ENCODE peak calls at places on chromosomes 13 and 19, in four cellular contexts. S is esophagus squamous epithelium, R is GM10248, K is AG04450. O is an unnamed sample.

GRCh38 chr13:27919299-27919933 is 384 bp upstream of the PDX1 start:
- DNase-seq in S (no peak), R (peak; percentile 76), K (no peak), O (no peak)

GRCh38 chr19:7819337-7819736 is 10.7 kb upstream of the EVI5L start:
- DNase-seq in S (no peak), R (no peak), K (no peak), O (no peak)

GRCh38 chr19:46896076-46896794 is 35.4 kb downstream of the ARHGAP35 start:
- DNase-seq in S (no peak), R (no peak), K (no peak), O (no peak)

GRCh38 chr13:105996391-105997028 is 539.0 kb downstream of the EFNB2 start:
- DNase-seq in S (no peak), R (no peak), K (no peak), O (no peak)

GRCh38 chr13:100852146-100852545 is 177.6 kb upstream of the TMTC4 start:
- DNase-seq in S (no peak), R (no peak), K (no peak), O (no peak)

GRCh38 chr13:62626771-62627170 is 1211.1 kb upstream of the PCDH20 start:
- DNase-seq in S (no peak), R (peak; percentile 20), K (no peak), O (no peak)

GRCh38 chr19:46602392-46603194 is 1.5 kb downstream of the CALM3 start:
- DNase-seq in S (no peak), R (peak; percentile 15), K (no peak), O (no peak)

GRCh38 chr13:95915102-95915501 is 138.1 kb downstream of the UGGT2 start:
- DNase-seq in S (no peak), R (no peak), K (no peak), O (no peak)

GRCh38 chr13:30647824-30648521 is 30.3 kb downstream of the USPL1 start:
- DNase-seq in S (no peak), R (no peak), K (no peak), O (no peak)

GRCh38 chr13:83121904-83122303 is 760.4 kb downstream of the SLITRK1 start:
- DNase-seq in S (no peak), R (no peak), K (no peak), O (no peak)

GRCh38 chr19:38739440-38740251 is 4.6 kb downstream of the CAPN12 start:
- DNase-seq in S (no peak), R (no peak), K (no peak), O (no peak)

GRCh38 chr19:14369399-14370168 is 11.7 kb upstream of the ADGRE5 start:
- DNase-seq in S (no peak), R (peak; percentile 32), K (no peak), O (peak; percentile 91)

GRCh38 chr13:40059540-40060232 is 404.2 kb downstream of the COG6 start:
- DNase-seq in S (no peak), R (no peak), K (no peak), O (no peak)

GRCh38 chr13:45681101-45681500 is 21.0 kb upstream of the CBY2 start:
- DNase-seq in S (no peak), R (no peak), K (no peak), O (no peak)

GRCh38 chr13:45682494-45683008 is 19.6 kb upstream of the CBY2 start:
- DNase-seq in S (no peak), R (no peak), K (no peak), O (no peak)

GRCh38 chr13:45678282-45678681 is 23.8 kb upstream of the CBY2 start:
- DNase-seq in S (no peak), R (no peak), K (no peak), O (no peak)

GRCh38 chr13:45683701-45684100 is 18.4 kb upstream of the CBY2 start:
- DNase-seq in S (no peak), R (no peak), K (no peak), O (no peak)
- TF ChIP-seq CTCF in S (no peak), R (no peak), K (peak; percentile 22), O (no peak)

GRCh38 chr13:97266734-97267417 is 44.7 kb downstream of the MBNL2 start:
- DNase-seq in S (no peak), R (no peak), K (no peak), O (no peak)
- TF ChIP-seq CTCF in S (no peak), R (no peak), K (no peak), O (no peak)

DNA sequence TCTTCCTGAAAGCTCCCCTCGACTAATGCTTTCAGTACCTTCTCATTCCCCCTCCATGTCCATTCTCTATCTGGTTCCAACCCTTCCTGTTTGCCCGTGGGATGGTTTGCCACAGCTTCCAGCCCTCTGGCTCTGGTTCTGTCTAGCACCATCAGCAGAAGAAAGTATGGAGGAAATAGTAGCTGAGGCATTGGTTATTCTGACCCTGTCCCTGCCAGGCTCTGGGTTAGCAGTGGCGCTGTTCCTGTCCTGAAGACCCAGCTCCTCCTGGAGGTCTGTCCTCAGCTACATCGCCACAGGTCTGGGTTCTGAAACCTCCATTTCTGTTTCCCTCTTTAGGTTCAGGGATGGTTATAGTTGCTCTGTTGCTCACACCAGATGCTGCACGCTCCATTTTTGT is 604.6 kb upstream of the GPC6 start:
- DNase-seq in S (no peak), R (no peak), K (no peak), O (no peak)
- TF ChIP-seq CTCF in S (no peak), R (no peak), K (no peak), O (no peak)

GRCh38 chr19:1177322-1178114 is 3.5 kb upstream of the SBNO2 start:
- DNase-seq in S (no peak), R (no peak), K (peak; percentile 87), O (no peak)
- TF ChIP-seq CTCF in S (no peak), R (no peak), K (peak; percentile 31), O (peak; percentile 21)

GRCh38 chr13:103315701-103316100 is 249.5 kb upstream of the SLC10A2 start:
- DNase-seq in S (no peak), R (no peak), K (no peak), O (no peak)
- TF ChIP-seq CTCF in S (no peak), R (no peak), K (no peak), O (no peak)

GRCh38 chr19:42594617-42595489 is at the start of gene CEACAM8:
- DNase-seq in S (no peak), R (no peak), K (no peak), O (no peak)

GRCh38 chr19:42601811-42602443 is 7.2 kb upstream of the CEACAM8 start:
- DNase-seq in S (no peak), R (peak; percentile 33), K (no peak), O (no peak)

GRCh38 chr19:42595550-42596172 is 937 bp upstream of the CEACAM8 start:
- DNase-seq in S (no peak), R (no peak), K (no peak), O (no peak)

DNA sequence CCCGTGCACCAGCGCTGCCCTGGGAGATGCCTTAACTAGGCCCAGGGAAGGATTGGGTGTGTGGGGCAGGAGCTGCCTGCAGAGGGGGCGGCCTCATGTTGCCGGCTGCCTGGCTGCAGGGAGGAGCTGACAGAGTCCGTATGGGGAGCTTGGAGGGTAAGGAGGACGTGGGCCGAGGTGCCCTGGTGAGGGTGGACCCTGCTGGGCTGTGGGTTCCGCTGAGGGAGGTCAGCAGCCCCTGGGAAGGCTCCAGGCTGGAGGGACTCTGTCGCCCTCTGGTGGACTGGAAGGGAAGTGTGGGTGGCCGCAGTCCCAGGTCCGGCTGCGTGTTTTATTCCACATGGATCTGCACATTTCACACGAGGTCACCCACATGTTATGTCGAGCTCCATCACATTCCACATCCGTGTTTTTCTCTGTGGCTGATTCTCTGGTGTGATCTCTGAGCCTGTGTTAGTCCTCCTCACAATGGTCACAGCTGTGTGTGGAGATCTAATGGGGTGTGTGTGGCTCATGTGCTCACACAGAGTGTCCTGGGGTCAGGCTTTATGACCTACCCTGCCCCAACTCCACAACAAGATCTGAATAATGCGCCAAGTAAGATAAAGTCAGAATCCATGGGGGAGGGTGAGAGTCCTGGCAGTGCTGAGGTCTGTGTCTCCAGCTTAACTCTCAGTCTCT is 1.8 kb upstream of the CEACAM8 start:
- DNase-seq in S (no peak), R (peak; percentile 57), K (no peak), O (no peak)
- TF ChIP-seq CTCF in S (peak; percentile 90), R (peak; percentile 92), K (peak; percentile 83), O (peak; percentile 100)

GRCh38 chr13:98584668-98585397 is 7.9 kb upstream of the STK24 start:
- DNase-seq in S (no peak), R (no peak), K (no peak), O (no peak)
- TF ChIP-seq CTCF in S (no peak), R (no peak), K (no peak), O (no peak)

GRCh38 chr13:67416047-67416925 is 186.2 kb upstream of the PCDH9 start:
- DNase-seq in S (no peak), R (peak; percentile 5), K (peak; percentile 2), O (no peak)
- TF ChIP-seq CTCF in S (no peak), R (peak; percentile 32), K (peak; percentile 80), O (no peak)

DNA sequence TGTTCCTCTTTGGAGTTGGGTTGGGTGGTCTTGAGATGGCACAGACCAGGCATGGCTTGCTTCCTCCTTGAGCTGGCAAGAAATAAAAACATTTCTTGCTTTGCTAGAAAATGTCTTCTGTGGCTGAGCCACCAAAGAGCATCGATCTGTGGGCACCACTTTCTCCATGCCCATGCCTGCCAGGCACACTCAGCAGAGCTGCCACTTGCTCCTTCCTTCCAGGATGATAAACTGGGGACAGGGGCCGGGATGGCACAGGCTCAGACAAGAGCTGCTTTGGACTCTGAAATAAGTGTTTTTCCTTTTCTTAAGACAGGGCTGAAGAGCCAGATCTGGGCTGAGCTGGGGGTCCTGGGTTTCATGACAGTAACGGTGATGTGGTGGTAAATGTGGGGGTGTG is 32.8 kb downstream of the NFIX start:
- DNase-seq in S (no peak), R (no peak), K (no peak), O (no peak)
- TF ChIP-seq CTCF in S (no peak), R (no peak), K (no peak), O (no peak)

DNA sequence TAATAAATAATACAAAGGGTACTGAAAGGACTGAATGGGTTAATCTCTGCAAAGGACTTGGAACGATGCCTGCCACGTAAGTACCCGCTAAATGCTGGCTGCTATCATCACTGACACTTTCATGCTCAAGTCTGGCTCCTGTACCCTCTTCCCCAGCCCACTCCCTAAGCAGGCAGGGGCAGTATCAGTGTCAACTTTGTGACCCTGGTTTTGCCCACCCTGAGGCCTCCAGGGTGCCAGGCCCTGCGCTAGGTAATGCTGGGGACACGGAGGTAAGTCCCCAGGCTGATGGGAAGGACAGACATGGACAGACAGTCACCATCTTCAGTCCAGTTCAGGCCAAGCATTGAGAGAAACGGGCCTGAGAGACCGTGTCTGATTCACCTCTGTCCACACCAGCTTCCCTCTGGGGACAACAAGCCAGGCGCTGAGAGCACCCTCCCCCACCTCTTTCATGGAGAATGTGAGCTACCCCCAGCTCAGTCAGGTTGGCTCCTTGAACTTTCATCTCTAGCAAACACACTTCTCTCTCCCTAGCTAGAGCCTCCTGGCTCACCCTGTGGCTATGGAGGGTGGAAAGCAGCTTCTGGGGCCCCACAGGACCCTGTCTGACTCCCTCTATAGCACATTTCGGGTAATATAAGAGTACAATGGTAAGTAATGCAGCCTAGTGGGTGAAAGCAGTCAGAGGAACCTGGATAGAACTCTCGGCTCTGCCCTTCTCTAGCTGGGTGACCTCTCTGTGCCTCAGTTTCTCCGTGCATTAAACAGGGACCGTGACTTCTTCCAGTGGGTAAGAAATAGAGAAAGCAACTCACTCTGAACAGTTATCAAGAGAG is 758 bp downstream of the ETFB start:
- DNase-seq in S (no peak), R (no peak), K (no peak), O (no peak)
- TF ChIP-seq CTCF in S (no peak), R (peak; percentile 8), K (no peak), O (no peak)